ENCODE peak calls at places on chromosomes 5 and 9, in eight cellular contexts. V is HCT116, F is A549, Y is stomach, E is IMR-90, R is upper lobe of left lung, X is tibial nerve, O is heart left ventricle. I is an unnamed sample.
A peak's percentile ranks its signal among the peaks of the same experiment; 100 is the strongest.

GRCh38 chr5:151471276-151471675 is 23.9 kb downstream of the SLC36A1 start:
- DNase-seq in R (no peak), O (no peak), X (no peak), V (no peak), Y (no peak), E (peak; percentile 47), F (no peak), I (no peak)

GRCh38 chr9:86281577-86282076 is 711 bp downstream of the ISCA1 start:
- DNase-seq in R (no peak), Y (no peak), O (no peak), V (no peak), E (no peak), X (no peak), F (no peak), I (no peak)

GRCh38 chr9:135925496-135926133 is 18.3 kb upstream of the CAMSAP1 start:
- DNase-seq in E (peak; percentile 35), V (no peak), F (no peak), X (no peak), Y (no peak), O (no peak), R (no peak), I (no peak)

GRCh38 chr5:91206734-91207133 is 176.4 kb downstream of the ARRDC3 start:
- DNase-seq in E (peak; percentile 90), Y (no peak), V (no peak), O (no peak), F (no peak), X (no peak), R (no peak), I (no peak)

GRCh38 chr5:115262405-115263247 is at the start of gene PGGT1B:
- DNase-seq in F (peak; percentile 77), X (peak; percentile 53), O (peak; percentile 77), V (peak; percentile 32), Y (peak; percentile 77), E (peak; percentile 55), R (peak; percentile 95), I (peak; percentile 48)

GRCh38 chr5:136020383-136021015 is 8.3 kb upstream of the TGFBI start:
- DNase-seq in E (peak; percentile 99), F (peak; percentile 95), V (peak; percentile 54), X (peak; percentile 34), O (no peak), R (no peak), Y (no peak), I (no peak)

GRCh38 chr9:126442636-126443035 is 116.0 kb downstream of the MVB12B start:
- DNase-seq in F (no peak), V (no peak), E (no peak), R (no peak), Y (no peak), X (no peak), O (no peak), I (no peak)

GRCh38 chr9:125126019-125126746 is 17.1 kb downstream of the SCAI start:
- DNase-seq in X (peak; percentile 79), E (peak; percentile 100), O (peak; percentile 81), V (no peak), F (peak; percentile 20), Y (peak; percentile 52), R (no peak), I (peak; percentile 37)

GRCh38 chr5:6712136-6712581 is 1.1 kb upstream of the TENT4A start:
- DNase-seq in F (peak; percentile 66), V (no peak), O (peak; percentile 53), Y (peak; percentile 50), X (peak; percentile 36), R (peak; percentile 92), E (peak; percentile 73), I (no peak)

GRCh38 chr5:87074934-87075541 is 192.6 kb upstream of the RASA1 start:
- DNase-seq in X (no peak), V (peak; percentile 43), E (no peak), O (no peak), F (no peak), R (no peak), Y (no peak), I (no peak)

GRCh38 chr5:177603631-177604030 is 3.7 kb downstream of the B4GALT7 start:
- DNase-seq in E (no peak), R (no peak), V (no peak), O (no peak), Y (no peak), X (no peak), F (no peak), I (no peak)

GRCh38 chr5:177600458-177601018 is 606 bp downstream of the B4GALT7 start:
- DNase-seq in O (no peak), F (no peak), R (no peak), E (peak; percentile 54), V (no peak), Y (no peak), X (no peak), I (no peak)

GRCh38 chr5:177602458-177602830 is 2.5 kb downstream of the B4GALT7 start:
- DNase-seq in V (no peak), R (no peak), X (no peak), O (no peak), F (no peak), E (no peak), Y (no peak), I (no peak)

GRCh38 chr5:177601126-177601525 is 1.2 kb downstream of the B4GALT7 start:
- DNase-seq in O (no peak), X (no peak), E (no peak), Y (no peak), V (no peak), F (no peak), R (no peak), I (no peak)

GRCh38 chr5:177601577-177602457 is 1.9 kb downstream of the B4GALT7 start:
- DNase-seq in Y (peak; percentile 58), F (peak; percentile 52), E (no peak), R (no peak), V (no peak), O (no peak), X (no peak), I (no peak)
- TF ChIP-seq POLR2A in Y (no peak), F (no peak), E (no peak), R (no peak), V (no peak), O (no peak), X (no peak), I (no peak)

GRCh38 chr5:98775246-98775961 is 1.9 kb downstream of the RGMB start:
- DNase-seq in O (no peak), E (no peak), X (no peak), R (no peak), V (no peak), Y (no peak), F (no peak), I (no peak)

GRCh38 chr5:98773464-98774191 is at the start of gene RGMB:
- DNase-seq in X (peak; percentile 95), O (peak; percentile 99), F (peak; percentile 99), Y (peak; percentile 97), R (peak; percentile 97), V (peak; percentile 98), E (peak; percentile 99), I (peak; percentile 90)

GRCh38 chr5:98775962-98776687 is 2.7 kb downstream of the RGMB start:
- DNase-seq in E (peak; percentile 81), V (no peak), O (no peak), X (no peak), R (no peak), F (no peak), Y (no peak), I (no peak)

GRCh38 chr5:98773214-98773463 is 324 bp upstream of the RGMB start:
- DNase-seq in V (no peak), O (no peak), Y (no peak), X (no peak), R (no peak), F (no peak), E (no peak), I (no peak)

GRCh38 chr5:98774192-98775046 is 956 bp downstream of the RGMB start:
- DNase-seq in V (no peak), Y (peak; percentile 72), O (peak; percentile 58), X (peak; percentile 45), E (peak; percentile 74), F (peak; percentile 63), R (peak; percentile 94), I (peak; percentile 17)
- TF ChIP-seq POLR2A in V (no peak), Y (no peak), O (no peak), X (no peak), E (peak; percentile 26), F (no peak), R (no peak), I (no peak)

GRCh38 chr5:112200132-112200531 is 218.9 kb downstream of the EPB41L4A start:
- DNase-seq in X (no peak), Y (no peak), O (no peak), V (no peak), E (no peak), F (no peak), R (no peak), I (no peak)
- TF ChIP-seq POLR2A in X (no peak), Y (no peak), O (no peak), V (no peak), E (no peak), F (no peak), R (no peak), I (no peak)

GRCh38 chr9:37575921-37576721 is at the start of gene FBXO10:
- DNase-seq in Y (peak; percentile 67), R (peak; percentile 95), X (peak; percentile 12), E (peak; percentile 77), O (peak; percentile 69), F (peak; percentile 30), V (no peak), I (peak; percentile 68)
- TF ChIP-seq POLR2A in Y (no peak), R (peak; percentile 66), X (no peak), E (peak; percentile 87), O (peak; percentile 64), F (peak; percentile 49), V (no peak), I (peak; percentile 33)

GRCh38 chr5:142455856-142456255 is 131.0 kb upstream of the SPRY4 start:
- DNase-seq in R (no peak), V (no peak), Y (no peak), X (no peak), F (no peak), O (no peak), E (no peak), I (no peak)

GRCh38 chr5:142450419-142450818 is 125.6 kb upstream of the SPRY4 start:
- DNase-seq in R (no peak), V (no peak), F (no peak), E (no peak), X (no peak), Y (no peak), O (no peak), I (no peak)

GRCh38 chr5:142459209-142459608 is 134.4 kb upstream of the SPRY4 start:
- DNase-seq in O (no peak), F (no peak), X (no peak), V (no peak), R (no peak), Y (no peak), E (no peak), I (no peak)

DNA sequence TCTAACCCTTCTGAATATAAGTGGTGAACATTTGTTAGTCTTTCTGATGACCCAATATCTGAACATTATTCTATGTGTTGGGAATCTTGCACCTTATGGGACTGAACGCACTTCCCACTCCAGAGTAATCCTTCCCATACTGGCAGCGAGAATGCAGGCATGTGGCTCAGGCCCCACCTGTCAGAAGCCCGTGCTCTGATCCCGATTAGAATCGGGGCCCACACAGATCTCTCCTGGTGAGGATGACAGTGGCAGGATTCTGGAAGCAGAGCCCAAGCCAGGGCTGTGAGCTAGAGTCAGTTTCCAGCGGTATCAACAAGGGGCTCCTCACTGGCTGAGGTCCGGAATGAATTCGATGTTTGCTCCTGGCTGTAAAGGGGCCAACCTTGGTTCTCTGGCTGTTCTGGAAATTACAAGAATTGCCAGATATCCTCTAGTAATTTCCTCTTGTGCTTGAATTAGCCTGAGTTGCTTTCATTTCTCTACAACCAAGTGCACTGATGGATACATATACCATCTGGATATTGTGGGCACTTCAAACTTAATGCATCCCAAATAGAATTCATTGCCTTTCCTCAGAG is 129.1 kb upstream of the SPRY4 start:
- DNase-seq in E (no peak), O (no peak), R (no peak), F (no peak), V (no peak), Y (no peak), X (no peak), I (no peak)
- TF ChIP-seq POLR2A in E (no peak), O (no peak), R (no peak), F (no peak), V (no peak), Y (no peak), X (no peak), I (no peak)